ENCODE peak calls at places on chromosomes 2 and 18, in nine cellular contexts. Y is smooth muscle cell of the brain vasculature; O is NCI-H1048; B is stimulated activated CD4-positive, alpha-beta T cell treated with anti-CD3 and anti-CD28 coated beads, Interleukin-4, amount 100 ng/mL, for 48 hours; L is colonic mucosa; K is stimulated activated CD8-positive, alpha-beta memory T cell treated with anti-CD3 and anti-CD28 coated beads, Interleukin-7, amount 100 ng/mL, for 48 hours; P is RCC 7860; S is osteocyte; W is amniotic epithelial cell. V is an unnamed sample.
A peak's percentile ranks its signal among the peaks of the same experiment; 100 is the strongest.

GRCh38 chr2:64259301-64259700 is 115.1 kb upstream of the PELI1 start:
- DNase-seq in Y (no peak), O (no peak), B (no peak), L (no peak), K (no peak), P (no peak), S (no peak), W (no peak), V (no peak)

GRCh38 chr2:96788393-96789244 is 27.4 kb upstream of the CNNM3 start:
- DNase-seq in Y (no peak), O (no peak), B (no peak), L (peak; percentile 91), K (no peak), P (no peak), S (no peak), W (peak; percentile 50), V (no peak)

GRCh38 chr2:68548396-68548795 is 81.0 kb downstream of the APLF start:
- DNase-seq in Y (no peak), O (no peak), B (no peak), L (no peak), K (no peak), P (no peak), S (no peak), W (peak; percentile 80), V (no peak)

GRCh38 chr2:171412571-171412970 is 21.2 kb downstream of the METTL8 start:
- DNase-seq in Y (no peak), O (no peak), B (no peak), L (no peak), K (no peak), P (no peak), S (no peak), W (peak; percentile 56), V (no peak)

GRCh38 chr18:80154293-80154692 is 45.2 kb downstream of the ADNP2 start:
- DNase-seq in Y (no peak), O (no peak), B (peak; percentile 43), L (no peak), K (no peak), P (no peak), S (no peak), W (peak; percentile 22), V (no peak)

GRCh38 chr2:225841314-225841713 is 441.8 kb downstream of the NYAP2 start:
- DNase-seq in Y (peak; percentile 67), O (no peak), B (no peak), L (no peak), K (no peak), P (no peak), S (no peak), W (no peak), V (no peak)

GRCh38 chr2:60512063-60512622 is 41.3 kb downstream of the BCL11A start:
- DNase-seq in Y (no peak), O (no peak), B (no peak), L (peak; percentile 25), K (no peak), P (no peak), S (peak; percentile 65), W (no peak), V (no peak)

GRCh38 chr2:85130407-85130806 is 2.8 kb upstream of the TCF7L1 start:
- DNase-seq in Y (no peak), O (no peak), B (no peak), L (no peak), K (no peak), P (no peak), S (no peak), W (no peak), V (no peak)

GRCh38 chr18:76972241-76972640 is 149.9 kb downstream of the ZNF236 start:
- DNase-seq in Y (no peak), O (no peak), B (no peak), L (no peak), K (no peak), P (no peak), S (no peak), W (no peak), V (no peak)

GRCh38 chr2:133266075-133266925 is 302.0 kb downstream of the NCKAP5 start:
- DNase-seq in Y (no peak), O (no peak), B (no peak), L (no peak), K (no peak), P (no peak), S (no peak), W (peak; percentile 13), V (no peak)

GRCh38 chr2:37570773-37571570 is 100.5 kb downstream of the CDC42EP3 start:
- DNase-seq in Y (no peak), O (no peak), B (peak; percentile 62), L (no peak), K (peak; percentile 41), P (peak; percentile 94), S (no peak), W (peak; percentile 96), V (no peak)

GRCh38 chr2:138059487-138059886 is 95.2 kb downstream of the HNMT start:
- DNase-seq in Y (no peak), O (no peak), B (no peak), L (no peak), K (no peak), P (no peak), S (no peak), W (peak; percentile 14), V (no peak)

GRCh38 chr18:75811156-75811555 is 383.7 kb upstream of the SMIM21 start:
- DNase-seq in Y (no peak), O (no peak), B (no peak), L (no peak), K (no peak), P (no peak), S (no peak), W (no peak), V (no peak)

GRCh38 chr18:76721207-76721996 is 101.0 kb upstream of the ZNF236 start:
- DNase-seq in Y (no peak), O (no peak), B (no peak), L (no peak), K (peak; percentile 17), P (no peak), S (no peak), W (no peak), V (no peak)

GRCh38 chr2:146523218-146523617 is 1321.6 kb upstream of the ACVR2A start:
- DNase-seq in Y (no peak), O (no peak), B (no peak), L (no peak), K (no peak), P (peak; percentile 14), S (no peak), W (peak; percentile 12), V (no peak)

GRCh38 chr2:16756831-16757644 is 91.4 kb upstream of the CYRIA start:
- DNase-seq in Y (peak; percentile 26), O (peak; percentile 27), B (peak; percentile 41), L (peak; percentile 73), K (peak; percentile 25), P (peak; percentile 42), S (peak; percentile 87), W (peak; percentile 35), V (peak; percentile 39)

GRCh38 chr2:20050712-20051517 is 513 bp downstream of the LAPTM4A start:
- DNase-seq in Y (no peak), O (no peak), B (no peak), L (peak; percentile 77), K (no peak), P (peak; percentile 40), S (no peak), W (no peak), V (no peak)

GRCh38 chr2:130336877-130337734 is 5.6 kb upstream of the IMP4 start:
- DNase-seq in Y (peak; percentile 65), O (no peak), B (peak; percentile 33), L (peak; percentile 88), K (no peak), P (peak; percentile 85), S (peak; percentile 94), W (peak; percentile 66), V (no peak)

GRCh38 chr2:2389215-2389614 is 58.1 kb upstream of the MYT1L start:
- DNase-seq in Y (no peak), O (no peak), B (no peak), L (no peak), K (no peak), P (no peak), S (no peak), W (no peak), V (no peak)

GRCh38 chr2:152428800-152429637 is 94.0 kb downstream of the FMNL2 start:
- DNase-seq in Y (no peak), O (no peak), B (no peak), L (no peak), K (no peak), P (no peak), S (no peak), W (no peak), V (no peak)

GRCh38 chr2:3604207-3604877 is 9.4 kb downstream of the COLEC11 start:
- DNase-seq in Y (no peak), O (no peak), B (no peak), L (peak; percentile 13), K (no peak), P (no peak), S (peak; percentile 81), W (no peak), V (no peak)

GRCh38 chr18:11689972-11690570 is 1.0 kb downstream of the GNAL start:
- DNase-seq in Y (no peak), O (no peak), B (no peak), L (no peak), K (no peak), P (no peak), S (no peak), W (peak; percentile 29), V (no peak)

GRCh38 chr2:187313831-187314230 is 134.2 kb downstream of the CALCRL start:
- DNase-seq in Y (no peak), O (no peak), B (no peak), L (no peak), K (no peak), P (no peak), S (no peak), W (no peak), V (no peak)

GRCh38 chr2:162161634-162162033 is 9.6 kb upstream of the GCG start:
- DNase-seq in Y (no peak), O (no peak), B (no peak), L (no peak), K (no peak), P (no peak), S (no peak), W (no peak), V (no peak)

GRCh38 chr18:79898952-79899608 is 52.4 kb downstream of the SLC66A2 start:
- DNase-seq in Y (no peak), O (no peak), B (no peak), L (no peak), K (no peak), P (no peak), S (peak; percentile 79), W (no peak), V (no peak)

GRCh38 chr18:41875094-41875780 is 79.8 kb upstream of the PIK3C3 start:
- DNase-seq in Y (no peak), O (no peak), B (no peak), L (no peak), K (no peak), P (peak; percentile 66), S (no peak), W (peak; percentile 73), V (no peak)

GRCh38 chr2:11963966-11964365 is 217.5 kb downstream of the LPIN1 start:
- DNase-seq in Y (no peak), O (no peak), B (no peak), L (no peak), K (no peak), P (no peak), S (no peak), W (no peak), V (no peak)

GRCh38 chr18:38081516-38081915 is 515.9 kb upstream of the CELF4 start:
- DNase-seq in Y (no peak), O (no peak), B (no peak), L (no peak), K (no peak), P (no peak), S (no peak), W (no peak), V (no peak)

GRCh38 chr2:32843699-32844098 is 103.1 kb upstream of the LTBP1 start:
- DNase-seq in Y (no peak), O (no peak), B (no peak), L (no peak), K (no peak), P (no peak), S (no peak), W (no peak), V (no peak)

GRCh38 chr2:171531291-171531690 is 9.0 kb downstream of the CYBRD1 start:
- DNase-seq in Y (no peak), O (no peak), B (no peak), L (no peak), K (no peak), P (no peak), S (no peak), W (peak; percentile 85), V (no peak)

GRCh38 chr18:37537868-37538525 is 27.6 kb downstream of the CELF4 start:
- DNase-seq in Y (peak; percentile 21), O (peak; percentile 12), B (peak; percentile 35), L (peak; percentile 58), K (peak; percentile 20), P (peak; percentile 22), S (peak; percentile 93), W (peak; percentile 27), V (peak; percentile 83)